ENCODE peak calls at places on chromosomes 1 and 21, in six cellular contexts. Z, G, O, V, E and H are unnamed samples.
A peak's percentile ranks its signal among the peaks of the same experiment; 100 is the strongest.

GRCh38 chr1:197235355-197235754 is 32.7 kb upstream of the CRB1 start:
- DNase-seq in G (no peak), V (no peak), O (no peak), Z (no peak), E (no peak), H (no peak)

GRCh38 chr1:184037849-184038591 is 492 bp upstream of the COLGALT2 start:
- DNase-seq in E (no peak), Z (no peak), V (no peak), O (no peak), G (no peak), H (no peak)

GRCh38 chr1:17575786-17576584 is 36.5 kb downstream of the ARHGEF10L start:
- DNase-seq in G (no peak), O (no peak), Z (no peak), E (no peak), V (no peak), H (no peak)

GRCh38 chr1:217747156-217747769 is 116.1 kb downstream of the SPATA17 start:
- DNase-seq in E (peak; percentile 44), V (peak; percentile 41), Z (no peak), O (no peak), G (no peak), H (peak; percentile 75)

GRCh38 chr1:200535605-200536004 is 84.9 kb downstream of the KIF14 start:
- DNase-seq in E (peak; percentile 87), O (no peak), V (no peak), G (no peak), Z (no peak), H (peak; percentile 98)

GRCh38 chr1:6154525-6155319 is 25.4 kb downstream of the CHD5 start:
- DNase-seq in O (no peak), V (no peak), G (no peak), Z (no peak), E (no peak), H (no peak)

GRCh38 chr1:36603461-36603860 is 120.7 kb upstream of the CSF3R start:
- DNase-seq in V (no peak), O (no peak), Z (no peak), G (no peak), E (no peak), H (peak; percentile 13)

GRCh38 chr1:26016944-26017545 is 4.5 kb upstream of the EXTL1 start:
- DNase-seq in V (no peak), G (no peak), E (no peak), O (no peak), Z (no peak), H (no peak)

GRCh38 chr1:100542264-100542663 is 4.3 kb downstream of the GPR88 start:
- DNase-seq in Z (no peak), V (no peak), O (no peak), G (no peak), E (no peak), H (no peak)

GRCh38 chr1:166843769-166844596 is 4.7 kb downstream of the POGK start:
- DNase-seq in E (no peak), G (no peak), Z (no peak), V (peak; percentile 14), O (no peak), H (no peak)

GRCh38 chr1:38063616-38064015 is 17.0 kb upstream of the POU3F1 start:
- DNase-seq in V (no peak), G (no peak), Z (no peak), E (no peak), O (no peak), H (no peak)

GRCh38 chr1:196858811-196859210 is 29.0 kb upstream of the CFHR4 start:
- DNase-seq in Z (no peak), O (no peak), G (no peak), E (no peak), V (no peak), H (no peak)

GRCh38 chr1:180586671-180587155 is 27.9 kb downstream of the OVAAL start:
- DNase-seq in V (peak; percentile 80), Z (no peak), G (no peak), O (no peak), E (peak; percentile 94), H (peak; percentile 26)

GRCh38 chr1:55179177-55179835 is 35.9 kb downstream of the USP24 start:
- DNase-seq in Z (no peak), E (peak; percentile 4), G (no peak), O (no peak), V (peak; percentile 13), H (no peak)

GRCh38 chr1:221031890-221032222 is 152.6 kb downstream of the HLX start:
- DNase-seq in O (no peak), E (no peak), Z (no peak), G (no peak), V (peak; percentile 19), H (peak; percentile 39)

GRCh38 chr1:213979751-213980605 is 7.8 kb upstream of the PROX1 start:
- DNase-seq in E (no peak), V (no peak), Z (no peak), O (no peak), G (no peak), H (no peak)

GRCh38 chr1:244230470-244230869 is 179.4 kb downstream of the ZBTB18 start:
- DNase-seq in E (no peak), G (no peak), V (no peak), Z (no peak), O (no peak), H (no peak)

GRCh38 chr1:204972461-204972860 is 70.6 kb upstream of the CNTN2 start:
- DNase-seq in E (no peak), O (no peak), V (no peak), G (no peak), Z (no peak), H (no peak)

GRCh38 chr1:192978195-192978710 is 80.9 kb downstream of the UCHL5 start:
- DNase-seq in E (no peak), G (no peak), V (no peak), O (no peak), Z (no peak), H (no peak)

GRCh38 chr1:7538033-7538432 is 233.1 kb upstream of the VAMP3 start:
- DNase-seq in Z (no peak), O (no peak), G (no peak), E (peak; percentile 25), V (peak; percentile 90), H (peak; percentile 11)

GRCh38 chr1:40868051-40868723 is 6.0 kb upstream of the CITED4 start:
- DNase-seq in Z (no peak), V (peak; percentile 84), G (no peak), O (no peak), E (peak; percentile 94), H (peak; percentile 87)

GRCh38 chr1:3729594-3730555 is 22.4 kb upstream of the CCDC27 start:
- DNase-seq in Z (no peak), V (no peak), O (no peak), E (no peak), G (no peak), H (no peak)

GRCh38 chr1:164610528-164611222 is 51.7 kb downstream of the PBX1 start:
- DNase-seq in E (no peak), V (no peak), O (no peak), G (no peak), Z (no peak), H (no peak)

GRCh38 chr1:28115267-28115666 is 26.9 kb upstream of the EYA3 start:
- DNase-seq in G (peak; percentile 34), Z (peak; percentile 10), O (no peak), V (peak; percentile 68), E (peak; percentile 49), H (no peak)

GRCh38 chr1:28058168-28058567 is 30.2 kb downstream of the EYA3 start:
- DNase-seq in E (peak; percentile 6), G (no peak), Z (no peak), O (no peak), V (no peak), H (no peak)

GRCh38 chr1:4411862-4412261 is 242.5 kb upstream of the AJAP1 start:
- DNase-seq in G (no peak), E (no peak), V (no peak), O (no peak), Z (no peak), H (no peak)

GRCh38 chr1:67586596-67586995 is 98.4 kb upstream of the GADD45A start:
- DNase-seq in Z (no peak), O (no peak), E (no peak), G (no peak), V (peak; percentile 56), H (no peak)

GRCh38 chr1:85464497-85465098 is 361 bp downstream of the DDAH1 start:
- DNase-seq in E (no peak), V (peak; percentile 73), Z (no peak), G (peak; percentile 9), O (peak; percentile 88), H (peak; percentile 73)

GRCh38 chr1:5966543-5967205 is 25.6 kb downstream of the NPHP4 start:
- DNase-seq in V (no peak), G (no peak), O (peak; percentile 53), Z (no peak), E (no peak), H (no peak)

GRCh38 chr1:161958425-161958824 is 65.2 kb downstream of the OLFML2B start:
- DNase-seq in G (no peak), E (peak; percentile 20), V (peak; percentile 51), Z (no peak), O (no peak), H (peak; percentile 22)
- H3K36me3 ChIP-seq in G (no peaks in the 10 kb centered on the region), E (peaks cover 4% of the 10 kb centered on the region), V (no peaks in the 10 kb centered on the region), Z (peaks cover 16% of the 10 kb centered on the region), O (peaks cover 29% of the 10 kb centered on the region), H (peaks cover 4% of the 10 kb centered on the region)

DNA sequence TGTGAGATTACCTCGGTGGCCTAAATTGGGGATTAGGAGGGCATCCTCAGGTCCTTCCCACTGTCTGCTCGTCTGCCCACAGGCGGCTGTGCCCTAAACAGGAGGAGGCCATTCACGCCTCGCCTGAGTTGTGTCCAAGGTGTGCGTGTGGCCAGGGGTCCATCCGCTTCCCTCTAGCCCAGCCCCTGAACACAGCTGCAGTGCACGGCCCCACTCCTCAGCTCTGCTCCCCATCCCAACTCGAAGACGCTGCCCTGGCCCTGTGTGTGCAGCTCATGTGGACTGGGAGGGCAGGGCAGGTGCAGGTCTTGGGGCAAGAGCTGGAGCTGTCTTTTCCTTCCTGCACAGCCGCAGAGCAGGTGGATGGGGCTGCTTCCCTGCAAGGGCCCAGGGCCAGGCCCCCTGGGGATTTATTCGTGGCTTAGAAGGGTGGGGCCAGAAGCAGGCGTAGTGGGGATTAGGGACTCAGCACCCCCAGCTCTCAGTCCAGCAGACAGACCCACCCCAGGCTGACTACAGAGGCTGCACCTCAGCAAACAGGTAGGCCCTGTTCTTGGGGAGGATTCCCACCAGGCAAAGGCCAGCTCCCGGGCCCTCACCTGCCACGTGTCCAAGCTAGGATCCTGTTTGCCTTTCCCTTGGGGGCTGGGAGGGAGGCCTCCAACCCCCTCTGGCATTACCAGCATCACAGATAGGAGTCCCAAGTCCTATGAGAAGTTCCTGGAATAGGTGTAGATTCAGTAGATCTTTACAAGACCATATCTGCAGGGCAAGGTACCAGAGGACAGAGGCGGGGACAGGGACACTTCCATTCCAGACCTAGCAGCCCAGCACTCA is 4.4 kb downstream of the GUK1 start:
- DNase-seq in V (no peak), G (no peak), O (no peak), E (no peak), Z (no peak), H (no peak)
- H3K36me3 ChIP-seq in V (peaks cover 15% of the 10 kb centered on the region), G (peaks cover 37% of the 10 kb centered on the region), O (peaks cover 32% of the 10 kb centered on the region), E (peaks cover 29% of the 10 kb centered on the region), Z (peaks cover 40% of the 10 kb centered on the region), H (peaks cover 13% of the 10 kb centered on the region)

GRCh38 chr21:15297829-15298228 is 233.0 kb upstream of the NRIP1 start:
- DNase-seq in E (no peak), O (no peak), V (no peak), G (no peak), Z (no peak), H (no peak)
- H3K36me3 ChIP-seq in E (no peaks in the 10 kb centered on the region), O (no peaks in the 10 kb centered on the region), V (no peaks in the 10 kb centered on the region), G (no peaks in the 10 kb centered on the region), Z (no peaks in the 10 kb centered on the region), H (no peaks in the 10 kb centered on the region)

DNA sequence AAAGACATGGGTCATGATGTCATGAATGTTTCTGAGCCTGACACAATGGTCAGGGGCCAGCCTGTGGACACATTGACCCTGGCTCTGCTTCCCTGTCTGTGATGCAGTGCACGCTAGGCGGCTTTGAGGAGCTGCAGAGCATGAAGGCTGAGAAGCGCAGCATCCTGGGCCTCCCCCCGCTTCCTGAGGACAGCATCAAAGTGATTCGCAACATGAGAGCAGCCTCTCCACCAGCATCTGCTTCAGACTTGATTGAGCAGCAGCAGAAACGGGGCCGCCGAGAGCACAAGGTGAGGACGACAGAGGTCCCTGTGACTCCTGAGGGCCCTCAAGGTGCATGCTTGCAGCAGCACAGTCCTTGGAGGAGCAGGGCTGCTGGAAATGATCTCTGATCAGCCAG is 8.6 kb downstream of the STRIP1 start:
- DNase-seq in V (no peak), G (no peak), O (no peak), Z (no peak), E (no peak), H (no peak)
- H3K36me3 ChIP-seq in V (peaks cover 74% of the 10 kb centered on the region), G (peaks cover 88% of the 10 kb centered on the region), O (peaks cover 99% of the 10 kb centered on the region), Z (peaks cover 100% of the 10 kb centered on the region), E (peaks cover 59% of the 10 kb centered on the region), H (peaks cover 79% of the 10 kb centered on the region)